ENCODE peak calls at places on chromosomes 4 and X, in five cellular contexts. H is immature natural killer cell, A is AG08396, K is non-pigmented ciliary epithelial cell, S is RWPE1. F is an unnamed sample.

GRCh38 chr4:110260299-110260698 is 61.9 kb upstream of the ELOVL6 start:
- DNase-seq in H (no peak), A (no peak), K (no peak), S (no peak), F (no peak)

GRCh38 chr4:99301376-99302164 is 10.8 kb upstream of the ADH1A start:
- DNase-seq in H (no peak), A (peak), K (peak), S (no peak), F (no peak)

GRCh38 chrX:123854329-123854728 is 5.5 kb upstream of the XIAP start:
- DNase-seq in H (no peak), A (no peak), K (no peak), S (no peak), F (no peak)

GRCh38 chr4:121397941-121398601 is 17.3 kb upstream of the QRFPR start:
- DNase-seq in H (no peak), A (no peak), K (no peak), S (no peak), F (no peak)

GRCh38 chr4:15665738-15666365 is 10.7 kb upstream of the FBXL5 start:
- DNase-seq in H (no peak), A (no peak), K (no peak), S (peak), F (peak)

GRCh38 chrX:10011261-10011931 is 44.2 kb downstream of the CLDN34 start:
- DNase-seq in H (no peak), A (no peak), K (no peak), S (no peak), F (no peak)

GRCh38 chrX:40474205-40474626 is 106.6 kb upstream of the ATP6AP2 start:
- DNase-seq in H (no peak), A (no peak), K (no peak), S (peak), F (peak)

GRCh38 chr4:169311643-169312365 is 41.0 kb upstream of the SH3RF1 start:
- DNase-seq in H (peak), A (peak), K (no peak), S (peak), F (peak)

GRCh38 chrX:71543316-71543715 is 10.4 kb downstream of the OGT start:
- DNase-seq in H (no peak), A (peak), K (peak), S (peak), F (peak)

GRCh38 chr4:123418486-123418931 is 21.9 kb downstream of the SPRY1 start:
- DNase-seq in H (no peak), A (peak), K (peak), S (peak), F (peak)

GRCh38 chr4:81426770-81427604 is 44.7 kb downstream of the RASGEF1B start:
- DNase-seq in H (no peak), A (no peak), K (no peak), S (peak), F (peak)

GRCh38 chrX:22060451-22060940 is 28.4 kb downstream of the PHEX start:
- DNase-seq in H (no peak), A (no peak), K (no peak), S (peak), F (peak)

GRCh38 chr4:54933579-54933978 is 191.8 kb downstream of the KDR start:
- DNase-seq in H (no peak), A (no peak), K (no peak), S (no peak), F (no peak)

GRCh38 chr4:18934197-18934596 is 912.6 kb upstream of the LCORL start:
- DNase-seq in H (no peak), A (no peak), K (no peak), S (no peak), F (no peak)

GRCh38 chr4:34158883-34159282 is 2085.4 kb downstream of the ARAP2 start:
- DNase-seq in H (no peak), A (no peak), K (peak), S (peak), F (peak)

GRCh38 chr4:79695848-79696247 is 287.8 kb upstream of the GK2 start:
- DNase-seq in H (no peak), A (no peak), K (no peak), S (no peak), F (no peak)

GRCh38 chr4:176791591-176792347 is 953 bp downstream of the VEGFC start:
- DNase-seq in H (no peak), A (peak), K (no peak), S (peak), F (no peak)

GRCh38 chrX:134544614-134545255 is 84.8 kb downstream of the HPRT1 start:
- DNase-seq in H (no peak), A (no peak), K (no peak), S (no peak), F (peak)

GRCh38 chr4:16413794-16414555 is 187.7 kb upstream of the TAPT1 start:
- DNase-seq in H (no peak), A (no peak), K (no peak), S (no peak), F (no peak)

GRCh38 chr4:14289708-14290107 is 662.2 kb upstream of the BOD1L1 start:
- DNase-seq in H (no peak), A (no peak), K (no peak), S (peak), F (peak)

GRCh38 chr4:84470204-84470785 is 28.8 kb downstream of the NKX6-1 start:
- DNase-seq in H (no peak), A (no peak), K (no peak), S (no peak), F (no peak)

GRCh38 chrX:49001521-49002090 is 458 bp downstream of the GRIPAP1 start:
- DNase-seq in H (peak), A (peak), K (no peak), S (peak), F (peak)

GRCh38 chr4:152278505-152279301 is 257.2 kb downstream of the FBXW7 start:
- DNase-seq in H (no peak), A (no peak), K (no peak), S (no peak), F (no peak)

GRCh38 chr4:70913947-70914445 is 11.8 kb downstream of the MOB1B start:
- DNase-seq in H (no peak), A (no peak), K (no peak), S (no peak), F (no peak)

GRCh38 chrX:150688911-150689451 is 4.2 kb upstream of the MTMR1 start:
- DNase-seq in H (no peak), A (peak), K (peak), S (peak), F (peak)

GRCh38 chrX:39262641-39263040 is 461.4 kb downstream of the MID1IP1 start:
- DNase-seq in H (no peak), A (no peak), K (no peak), S (no peak), F (peak)

GRCh38 chr4:118284169-118284568 is 68.6 kb downstream of the PRSS12 start:
- DNase-seq in H (no peak), A (no peak), K (no peak), S (no peak), F (peak)

GRCh38 chrX:150044556-150044955 is 106.3 kb upstream of the EOLA2 start:
- DNase-seq in H (no peak), A (no peak), K (no peak), S (no peak), F (no peak)

GRCh38 chr4:23097251-23097650 is 404.5 kb downstream of the GBA3 start:
- DNase-seq in H (no peak), A (no peak), K (peak), S (peak), F (no peak)

GRCh38 chr4:13527983-13528822 is 16.1 kb downstream of the NKX3-2 start:
- DNase-seq in H (peak), A (peak), K (no peak), S (no peak), F (no peak)

GRCh38 chr4:128809477-128810330 is at the start of gene JADE1:
- DNase-seq in H (peak), A (peak), K (peak), S (peak), F (peak)

GRCh38 chr4:123892997-123893745 is 496.6 kb downstream of the SPRY1 start:
- DNase-seq in H (no peak), A (no peak), K (no peak), S (no peak), F (no peak)

GRCh38 chrX:71623714-71624113 is 5.4 kb upstream of the CXCR3 start:
- DNase-seq in H (peak), A (no peak), K (no peak), S (no peak), F (no peak)

GRCh38 chr4:99878604-99879003 is 15.6 kb downstream of the LAMTOR3 start:
- DNase-seq in H (no peak), A (no peak), K (no peak), S (no peak), F (no peak)

GRCh38 chr4:5797866-5798265 is 86.9 kb downstream of the EVC start:
- DNase-seq in H (no peak), A (no peak), K (no peak), S (no peak), F (no peak)

F was measured in foreskin keratinocyte.